ENCODE peak calls at places on chromosomes 1 and 21, in six cellular contexts. R, L, G, W, P and F are unnamed samples.

GRCh38 chr1:202860744-202861419 is 28.1 kb downstream of the RABIF start:
- DNase-seq in P (peak), R (peak), W (peak), L (peak), G (peak), F (peak)

GRCh38 chr1:32992489-32993214 is 28.0 kb upstream of the RNF19B start:
- DNase-seq in L (no peak), W (peak), P (peak), R (peak), G (peak), F (peak)

GRCh38 chr1:168455764-168456163 is 88.0 kb downstream of the XCL2 start:
- DNase-seq in R (no peak), P (peak), G (peak), L (no peak), W (no peak), F (no peak)

GRCh38 chr1:241167121-241167619 is 189.8 kb downstream of the RGS7 start:
- DNase-seq in R (no peak), G (peak), P (no peak), L (peak), W (no peak), F (no peak)

GRCh38 chr1:175893192-175893591 is 149.8 kb upstream of the TNR start:
- DNase-seq in W (no peak), G (no peak), L (no peak), R (no peak), P (no peak), F (no peak)

GRCh38 chr21:42466700-42467612 is 29.1 kb downstream of the RSPH1 start:
- DNase-seq in W (no peak), G (peak), P (peak), L (peak), R (peak), F (no peak)

GRCh38 chr1:173426057-173426456 is 51.1 kb upstream of the PRDX6 start:
- DNase-seq in R (no peak), L (no peak), P (peak), G (no peak), W (no peak), F (no peak)

GRCh38 chr1:173409613-173410012 is 67.5 kb upstream of the PRDX6 start:
- DNase-seq in W (no peak), L (no peak), P (peak), G (peak), R (no peak), F (peak)

GRCh38 chr1:77991638-77992037 is 12.8 kb upstream of the FUBP1 start:
- DNase-seq in W (no peak), L (no peak), P (peak), R (no peak), G (peak), F (no peak)

GRCh38 chr1:89975540-89976125 is 19.3 kb upstream of the ZNF326 start:
- DNase-seq in R (no peak), P (no peak), L (no peak), G (peak), W (no peak), F (no peak)

GRCh38 chr1:32920833-32921232 is 19.6 kb upstream of the TMEM54 start:
- DNase-seq in W (no peak), L (no peak), P (no peak), G (peak), R (no peak), F (peak)

GRCh38 chr1:156704166-156704711 is 1.1 kb downstream of the CRABP2 start:
- DNase-seq in P (no peak), R (no peak), L (no peak), G (no peak), W (no peak), F (no peak)

GRCh38 chr1:5933676-5934057 is 58.6 kb downstream of the NPHP4 start:
- DNase-seq in R (no peak), P (no peak), G (no peak), W (no peak), L (no peak), F (no peak)

GRCh38 chr1:94580367-94581115 is 39.0 kb upstream of the F3 start:
- DNase-seq in G (peak), W (no peak), R (no peak), L (no peak), P (peak), F (no peak)